ENCODE peak calls at places on chromosomes 3 and 15, in nine cellular contexts. U, K, H, J, B, F, Z, A and N are unnamed samples.

GRCh38 chr3:9765865-9766264 is 3.9 kb downstream of the CAMK1 start:
- DNase-seq in U (no peak), K (no peak), H (no peak), J (no peak), B (no peak), F (no peak), Z (no peak), A (no peak), N (no peak)

GRCh38 chr3:170002231-170002630 is 35.6 kb upstream of the GPR160 start:
- DNase-seq in U (no peak), K (no peak), H (no peak), J (no peak), B (no peak), F (no peak), Z (no peak), A (no peak), N (no peak)

GRCh38 chr3:124676236-124676635 is 54.0 kb upstream of the UMPS start:
- DNase-seq in U (no peak), K (no peak), H (no peak), J (no peak), B (no peak), F (no peak), Z (peak), A (no peak), N (no peak)

GRCh38 chr15:90994059-90994416 is 297 bp downstream of the PRC1 start:
- DNase-seq in U (no peak), K (no peak), H (no peak), J (no peak), B (peak), F (no peak), Z (peak), A (no peak), N (peak)

GRCh38 chr3:186640473-186640818 is 247 bp downstream of the FETUB start:
- DNase-seq in U (no peak), K (no peak), H (no peak), J (no peak), B (no peak), F (peak), Z (peak), A (no peak), N (no peak)

GRCh38 chr3:188439080-188439479 is 285.1 kb downstream of the LPP start:
- DNase-seq in U (peak), K (no peak), H (no peak), J (no peak), B (no peak), F (no peak), Z (no peak), A (no peak), N (peak)

GRCh38 chr15:85993116-85993515 is 86.6 kb upstream of the AGBL1 start:
- DNase-seq in U (no peak), K (no peak), H (no peak), J (no peak), B (no peak), F (no peak), Z (no peak), A (no peak), N (no peak)

GRCh38 chr3:26437678-26438077 is 184.9 kb upstream of the LRRC3B start:
- DNase-seq in U (no peak), K (no peak), H (no peak), J (no peak), B (no peak), F (no peak), Z (no peak), A (no peak), N (no peak)

GRCh38 chr3:48016336-48016973 is at the start of gene MAP4:
- DNase-seq in U (no peak), K (no peak), H (no peak), J (no peak), B (no peak), F (no peak), Z (no peak), A (no peak), N (no peak)

GRCh38 chr3:19931767-19932188 is 2.2 kb downstream of the EFHB start:
- DNase-seq in U (no peak), K (no peak), H (no peak), J (no peak), B (no peak), F (no peak), Z (no peak), A (no peak), N (no peak)

GRCh38 chr3:132205609-132206008 is 111.6 kb upstream of the ACP3 start:
- DNase-seq in U (no peak), K (no peak), H (no peak), J (no peak), B (no peak), F (no peak), Z (no peak), A (no peak), N (no peak)

GRCh38 chr3:173584834-173585831 is 187.6 kb downstream of the NLGN1 start:
- DNase-seq in U (no peak), K (peak), H (no peak), J (no peak), B (peak), F (no peak), Z (peak), A (no peak), N (no peak)

GRCh38 chr15:101765772-101766456 is 37.4 kb upstream of the OR4F6 start:
- DNase-seq in U (no peak), K (no peak), H (no peak), J (no peak), B (no peak), F (no peak), Z (no peak), A (no peak), N (no peak)

GRCh38 chr15:29952245-29952644 is 130.0 kb upstream of the TJP1 start:
- DNase-seq in U (no peak), K (no peak), H (no peak), J (no peak), B (no peak), F (no peak), Z (no peak), A (no peak), N (no peak)

GRCh38 chr3:110815008-110815583 is 256.5 kb upstream of the NECTIN3 start:
- DNase-seq in U (no peak), K (no peak), H (no peak), J (no peak), B (no peak), F (no peak), Z (peak), A (peak), N (no peak)

GRCh38 chr15:83312046-83312445 is 27.6 kb upstream of the BNC1 start:
- DNase-seq in U (no peak), K (no peak), H (no peak), J (no peak), B (no peak), F (no peak), Z (no peak), A (no peak), N (no peak)

GRCh38 chr15:81163961-81164800 is 30.1 kb downstream of the CFAP161 start:
- DNase-seq in U (no peak), K (no peak), H (no peak), J (no peak), B (no peak), F (no peak), Z (peak), A (no peak), N (peak)

GRCh38 chr3:38224357-38224756 is 41.3 kb upstream of the SLC22A13 start:
- DNase-seq in U (no peak), K (no peak), H (no peak), J (no peak), B (no peak), F (no peak), Z (no peak), A (no peak), N (no peak)

GRCh38 chr3:131091768-131092167 is 65.1 kb downstream of the NEK11 start:
- DNase-seq in U (no peak), K (no peak), H (peak), J (no peak), B (no peak), F (no peak), Z (no peak), A (no peak), N (no peak)

GRCh38 chr15:58257776-58258325 is 119.7 kb downstream of the AQP9 start:
- DNase-seq in U (no peak), K (no peak), H (no peak), J (no peak), B (no peak), F (no peak), Z (no peak), A (no peak), N (no peak)

GRCh38 chr3:184171562-184171961 is 3.1 kb upstream of the AP2M1 start:
- DNase-seq in U (no peak), K (no peak), H (no peak), J (no peak), B (no peak), F (no peak), Z (peak), A (no peak), N (no peak)

GRCh38 chr3:24343084-24343783 is 151.4 kb downstream of the THRB start:
- DNase-seq in U (no peak), K (no peak), H (no peak), J (no peak), B (no peak), F (peak), Z (no peak), A (peak), N (no peak)

GRCh38 chr3:149555941-149556340 is 81.4 kb downstream of the TM4SF4 start:
- DNase-seq in U (no peak), K (no peak), H (no peak), J (no peak), B (no peak), F (no peak), Z (peak), A (no peak), N (no peak)

GRCh38 chr3:146058241-146058640 is 102.7 kb downstream of the PLOD2 start:
- DNase-seq in U (no peak), K (no peak), H (no peak), J (no peak), B (no peak), F (no peak), Z (no peak), A (no peak), N (no peak)

GRCh38 chr15:91862891-91863520 is 9.5 kb downstream of the SLCO3A1 start:
- DNase-seq in U (no peak), K (no peak), H (no peak), J (no peak), B (no peak), F (no peak), Z (no peak), A (no peak), N (no peak)

GRCh38 chr3:106294121-106294520 is 425.3 kb upstream of the CBLB start:
- DNase-seq in U (no peak), K (no peak), H (no peak), J (no peak), B (no peak), F (no peak), Z (no peak), A (no peak), N (no peak)

GRCh38 chr3:121627211-121627610 is 33.5 kb downstream of the HCLS1 start:
- DNase-seq in U (no peak), K (no peak), H (no peak), J (no peak), B (no peak), F (no peak), Z (no peak), A (no peak), N (no peak)

GRCh38 chr15:56775632-56776031 is 42.3 kb upstream of the ZNF280D start:
- DNase-seq in U (no peak), K (no peak), H (no peak), J (no peak), B (no peak), F (no peak), Z (no peak), A (no peak), N (no peak)

GRCh38 chr3:157066335-157067071 is 93.4 kb downstream of the CCNL1 start:
- DNase-seq in U (no peak), K (no peak), H (no peak), J (no peak), B (no peak), F (no peak), Z (no peak), A (no peak), N (no peak)

GRCh38 chr15:68304611-68305337 is 27.2 kb downstream of the FEM1B start:
- DNase-seq in U (no peak), K (no peak), H (no peak), J (no peak), B (no peak), F (no peak), Z (no peak), A (no peak), N (no peak)

GRCh38 chr3:61901986-61902385 is 340.6 kb downstream of the PTPRG start:
- DNase-seq in U (no peak), K (no peak), H (no peak), J (no peak), B (no peak), F (no peak), Z (no peak), A (no peak), N (no peak)

GRCh38 chr15:80483656-80484055 is 79.5 kb downstream of the ARNT2 start:
- DNase-seq in U (no peak), K (no peak), H (no peak), J (no peak), B (no peak), F (no peak), Z (no peak), A (no peak), N (no peak)

GRCh38 chr3:11832964-11833621 is 13.6 kb downstream of the TAMM41 start:
- DNase-seq in U (no peak), K (no peak), H (no peak), J (no peak), B (no peak), F (no peak), Z (no peak), A (no peak), N (no peak)

GRCh38 chr3:142968319-142968718 is 4.8 kb upstream of the PAQR9 start:
- DNase-seq in U (no peak), K (no peak), H (no peak), J (no peak), B (no peak), F (no peak), Z (no peak), A (no peak), N (no peak)

GRCh38 chr15:63752075-63752684 is 81.6 kb downstream of the HERC1 start:
- DNase-seq in U (peak), K (no peak), H (peak), J (peak), B (no peak), F (peak), Z (peak), A (peak), N (peak)